ENCODE peak calls at places on chromosomes 16 and 17, in five cellular contexts. I, N, J, Q and A are unnamed samples.

GRCh38 chr17:38435795-38436194 is 7.5 kb downstream of the ARHGAP23 start:
- DNase-seq in Q (no peak), I (no peak), N (no peak), J (no peak), A (no peak)

GRCh38 chr17:31391496-31391949 is at the start of gene RAB11FIP4:
- DNase-seq in J (no peak), Q (no peak), I (no peak), N (no peak), A (peak; percentile 77)

GRCh38 chr16:4339909-4340308 is 11.2 kb downstream of the PAM16 start:
- DNase-seq in Q (no peak), J (no peak), I (no peak), N (no peak), A (no peak)

GRCh38 chr16:86692476-86692875 is 114.1 kb downstream of the FOXL1 start:
- DNase-seq in I (no peak), J (no peak), N (no peak), Q (no peak), A (no peak)

GRCh38 chr16:75060708-75061107 is 55.9 kb downstream of the LDHD start:
- DNase-seq in J (no peak), I (no peak), N (no peak), Q (no peak), A (no peak)

GRCh38 chr16:10136916-10137315 is 45.3 kb downstream of the GRIN2A start:
- DNase-seq in Q (no peak), I (no peak), N (no peak), J (no peak), A (no peak)

GRCh38 chr17:39144414-39144813 is 7.0 kb downstream of the PLXDC1 start:
- DNase-seq in Q (peak; percentile 79), J (peak; percentile 69), N (peak; percentile 22), I (no peak), A (no peak)

GRCh38 chr16:90020260-90020837 is 1.1 kb upstream of the DBNDD1 start:
- DNase-seq in I (no peak), J (peak; percentile 47), N (no peak), Q (peak; percentile 62), A (peak; percentile 77)

GRCh38 chr17:9226794-9227135 is 205.5 kb downstream of the NTN1 start:
- DNase-seq in Q (no peak), I (no peak), J (no peak), N (no peak), A (peak; percentile 69)

GRCh38 chr17:50800196-50800700 is 32.9 kb upstream of the ANKRD40CL start:
- DNase-seq in Q (no peak), N (no peak), I (no peak), J (no peak), A (no peak)

GRCh38 chr17:699350-699749 is 15.3 kb downstream of the VPS53 start:
- DNase-seq in I (no peak), J (no peak), N (peak; percentile 58), Q (no peak), A (no peak)

GRCh38 chr17:2198917-2199316 is 104.7 kb downstream of the SMG6 start:
- DNase-seq in N (no peak), Q (no peak), J (peak; percentile 94), I (no peak), A (no peak)

GRCh38 chr16:57304169-57305061 is 19.9 kb upstream of the PLLP start:
- DNase-seq in I (peak; percentile 23), Q (peak; percentile 87), N (peak; percentile 82), J (peak; percentile 77), A (peak; percentile 91)

GRCh38 chr16:3950343-3951193 is 70.1 kb upstream of the CREBBP start:
- DNase-seq in I (no peak), J (peak; percentile 99), N (peak; percentile 78), Q (peak; percentile 83), A (no peak)

GRCh38 chr17:79420318-79421243 is 190.3 kb downstream of the RBFOX3 start:
- DNase-seq in Q (peak; percentile 78), N (peak; percentile 33), I (peak; percentile 57), J (peak; percentile 12), A (peak; percentile 88)

GRCh38 chr17:12815642-12816141 is 26.4 kb downstream of the ARHGAP44 start:
- DNase-seq in I (peak; percentile 52), J (no peak), N (no peak), Q (peak; percentile 17), A (no peak)

GRCh38 chr16:88649195-88649923 is 1.5 kb downstream of the CYBA start:
- DNase-seq in J (no peak), N (no peak), I (no peak), Q (no peak), A (no peak)

GRCh38 chr16:20744922-20745440 is 3.4 kb upstream of the THUMPD1 start:
- DNase-seq in I (no peak), Q (no peak), N (no peak), J (no peak), A (no peak)